ENCODE peak calls at places on chromosome 7, in eight cellular contexts. One of them, this sample, is unnamed.

GRCh38 chr7:83212883-83213282 is 50.2 kb upstream of the PCLO start:
- DNase-seq in esophagus squamous epithelium: no peak
- DNase-seq in activated naive CD8-positive, alpha-beta T cell treated with anti-CD3 and anti-CD28 coated beads for 36 hours: no peak
- DNase-seq in NCI-H1092: no peak
- DNase-seq in activated T-cell treated with anti-CD3 and anti-CD28 coated beads, Interleukin-2, amount 50 U/mL, for 72 hours: no peak
- DNase-seq in NCI-H1436: no peak
- DNase-seq in NCI-H748 treated with DMSO at 0.1 percent for 48 hours: no peak
- DNase-seq in lung: no peak
- DNase-seq in this sample: no peak

GRCh38 chr7:71135663-71136062 is 3.7 kb downstream of the GALNT17 start:
- DNase-seq in esophagus squamous epithelium: no peak
- DNase-seq in activated naive CD8-positive, alpha-beta T cell treated with anti-CD3 and anti-CD28 coated beads for 36 hours: no peak
- DNase-seq in NCI-H1092: no peak
- DNase-seq in activated T-cell treated with anti-CD3 and anti-CD28 coated beads, Interleukin-2, amount 50 U/mL, for 72 hours: no peak
- DNase-seq in NCI-H1436: no peak
- DNase-seq in NCI-H748 treated with DMSO at 0.1 percent for 48 hours: no peak
- DNase-seq in lung: no peak
- DNase-seq in this sample: no peak

GRCh38 chr7:22771194-22771593 is 44.2 kb downstream of the IL6 start:
- DNase-seq in esophagus squamous epithelium: no peak
- DNase-seq in activated naive CD8-positive, alpha-beta T cell treated with anti-CD3 and anti-CD28 coated beads for 36 hours: no peak
- DNase-seq in NCI-H1092: no peak
- DNase-seq in activated T-cell treated with anti-CD3 and anti-CD28 coated beads, Interleukin-2, amount 50 U/mL, for 72 hours: no peak
- DNase-seq in NCI-H1436: no peak
- DNase-seq in NCI-H748 treated with DMSO at 0.1 percent for 48 hours: no peak
- DNase-seq in lung: no peak
- DNase-seq in this sample: no peak

GRCh38 chr7:40571796-40572195 is 437.0 kb downstream of the SUGCT start:
- DNase-seq in esophagus squamous epithelium: no peak
- DNase-seq in activated naive CD8-positive, alpha-beta T cell treated with anti-CD3 and anti-CD28 coated beads for 36 hours: no peak
- DNase-seq in NCI-H1092: no peak
- DNase-seq in activated T-cell treated with anti-CD3 and anti-CD28 coated beads, Interleukin-2, amount 50 U/mL, for 72 hours: no peak
- DNase-seq in NCI-H1436: no peak
- DNase-seq in NCI-H748 treated with DMSO at 0.1 percent for 48 hours: no peak
- DNase-seq in lung: no peak
- DNase-seq in this sample: no peak

GRCh38 chr7:94683066-94683465 is 27.1 kb upstream of the SGCE start:
- DNase-seq in esophagus squamous epithelium: no peak
- DNase-seq in activated naive CD8-positive, alpha-beta T cell treated with anti-CD3 and anti-CD28 coated beads for 36 hours: no peak
- DNase-seq in NCI-H1092: no peak
- DNase-seq in activated T-cell treated with anti-CD3 and anti-CD28 coated beads, Interleukin-2, amount 50 U/mL, for 72 hours: no peak
- DNase-seq in NCI-H1436: no peak
- DNase-seq in NCI-H748 treated with DMSO at 0.1 percent for 48 hours: no peak
- DNase-seq in lung: no peak
- DNase-seq in this sample: no peak

GRCh38 chr7:132041108-132041507 is 484.7 kb upstream of the PODXL start:
- DNase-seq in esophagus squamous epithelium: no peak
- DNase-seq in activated naive CD8-positive, alpha-beta T cell treated with anti-CD3 and anti-CD28 coated beads for 36 hours: no peak
- DNase-seq in NCI-H1092: no peak
- DNase-seq in activated T-cell treated with anti-CD3 and anti-CD28 coated beads, Interleukin-2, amount 50 U/mL, for 72 hours: no peak
- DNase-seq in NCI-H1436: no peak
- DNase-seq in NCI-H748 treated with DMSO at 0.1 percent for 48 hours: no peak
- DNase-seq in lung: no peak
- DNase-seq in this sample: no peak

GRCh38 chr7:156155988-156156733 is 343.9 kb upstream of the SHH start:
- DNase-seq in esophagus squamous epithelium: no peak
- DNase-seq in activated naive CD8-positive, alpha-beta T cell treated with anti-CD3 and anti-CD28 coated beads for 36 hours: no peak
- DNase-seq in NCI-H1092: no peak
- DNase-seq in activated T-cell treated with anti-CD3 and anti-CD28 coated beads, Interleukin-2, amount 50 U/mL, for 72 hours: no peak
- DNase-seq in NCI-H1436: no peak
- DNase-seq in NCI-H748 treated with DMSO at 0.1 percent for 48 hours: peak; percentile 17
- DNase-seq in lung: no peak
- DNase-seq in this sample: no peak

GRCh38 chr7:151008511-151009323 is 15.6 kb downstream of the ATG9B start:
- DNase-seq in esophagus squamous epithelium: no peak
- DNase-seq in activated naive CD8-positive, alpha-beta T cell treated with anti-CD3 and anti-CD28 coated beads for 36 hours: peak; percentile 87
- DNase-seq in NCI-H1092: no peak
- DNase-seq in activated T-cell treated with anti-CD3 and anti-CD28 coated beads, Interleukin-2, amount 50 U/mL, for 72 hours: peak; percentile 88
- DNase-seq in NCI-H1436: no peak
- DNase-seq in NCI-H748 treated with DMSO at 0.1 percent for 48 hours: no peak
- DNase-seq in lung: peak; percentile 59
- DNase-seq in this sample: no peak

GRCh38 chr7:102175423-102176170 is 111.1 kb upstream of the SH2B2 start:
- DNase-seq in esophagus squamous epithelium: no peak
- DNase-seq in activated naive CD8-positive, alpha-beta T cell treated with anti-CD3 and anti-CD28 coated beads for 36 hours: no peak
- DNase-seq in NCI-H1092: no peak
- DNase-seq in activated T-cell treated with anti-CD3 and anti-CD28 coated beads, Interleukin-2, amount 50 U/mL, for 72 hours: no peak
- DNase-seq in NCI-H1436: no peak
- DNase-seq in NCI-H748 treated with DMSO at 0.1 percent for 48 hours: no peak
- DNase-seq in lung: no peak
- DNase-seq in this sample: no peak

GRCh38 chr7:40232242-40232929 is 97.6 kb downstream of the SUGCT start:
- DNase-seq in esophagus squamous epithelium: no peak
- DNase-seq in activated naive CD8-positive, alpha-beta T cell treated with anti-CD3 and anti-CD28 coated beads for 36 hours: no peak
- DNase-seq in NCI-H1092: peak; percentile 30
- DNase-seq in activated T-cell treated with anti-CD3 and anti-CD28 coated beads, Interleukin-2, amount 50 U/mL, for 72 hours: no peak
- DNase-seq in NCI-H1436: no peak
- DNase-seq in NCI-H748 treated with DMSO at 0.1 percent for 48 hours: no peak
- DNase-seq in lung: no peak
- DNase-seq in this sample: peak; percentile 38

GRCh38 chr7:63927261-63927660 is 71.4 kb upstream of the ZNF722 start:
- DNase-seq in esophagus squamous epithelium: no peak
- DNase-seq in activated naive CD8-positive, alpha-beta T cell treated with anti-CD3 and anti-CD28 coated beads for 36 hours: no peak
- DNase-seq in NCI-H1092: no peak
- DNase-seq in activated T-cell treated with anti-CD3 and anti-CD28 coated beads, Interleukin-2, amount 50 U/mL, for 72 hours: no peak
- DNase-seq in NCI-H1436: no peak
- DNase-seq in NCI-H748 treated with DMSO at 0.1 percent for 48 hours: no peak
- DNase-seq in lung: no peak
- DNase-seq in this sample: no peak

GRCh38 chr7:21967500-21968099 is 21.9 kb upstream of the CDCA7L start:
- DNase-seq in esophagus squamous epithelium: no peak
- DNase-seq in activated naive CD8-positive, alpha-beta T cell treated with anti-CD3 and anti-CD28 coated beads for 36 hours: peak; percentile 8
- DNase-seq in NCI-H1092: no peak
- DNase-seq in activated T-cell treated with anti-CD3 and anti-CD28 coated beads, Interleukin-2, amount 50 U/mL, for 72 hours: peak; percentile 8
- DNase-seq in NCI-H1436: peak; percentile 11
- DNase-seq in NCI-H748 treated with DMSO at 0.1 percent for 48 hours: no peak
- DNase-seq in lung: no peak
- DNase-seq in this sample: no peak

GRCh38 chr7:90111-91063 is 102.0 kb upstream of the FAM20C start:
- DNase-seq in esophagus squamous epithelium: no peak
- DNase-seq in activated naive CD8-positive, alpha-beta T cell treated with anti-CD3 and anti-CD28 coated beads for 36 hours: no peak
- DNase-seq in NCI-H1092: no peak
- DNase-seq in activated T-cell treated with anti-CD3 and anti-CD28 coated beads, Interleukin-2, amount 50 U/mL, for 72 hours: no peak
- DNase-seq in NCI-H1436: no peak
- DNase-seq in NCI-H748 treated with DMSO at 0.1 percent for 48 hours: no peak
- DNase-seq in lung: peak; percentile 25
- DNase-seq in this sample: no peak

GRCh38 chr7:134874407-134874806 is 95.0 kb downstream of the CALD1 start:
- DNase-seq in esophagus squamous epithelium: no peak
- DNase-seq in activated naive CD8-positive, alpha-beta T cell treated with anti-CD3 and anti-CD28 coated beads for 36 hours: no peak
- DNase-seq in NCI-H1092: no peak
- DNase-seq in activated T-cell treated with anti-CD3 and anti-CD28 coated beads, Interleukin-2, amount 50 U/mL, for 72 hours: no peak
- DNase-seq in NCI-H1436: no peak
- DNase-seq in NCI-H748 treated with DMSO at 0.1 percent for 48 hours: no peak
- DNase-seq in lung: no peak
- DNase-seq in this sample: no peak